ENCODE peak calls at places on chromosomes 3 and 15, in nine cellular contexts. One of them, this sample, is unnamed.

GRCh38 chr15:91882858-91883586 is 29.5 kb downstream of the SLCO3A1 start:
- DNase-seq in adrenal gland: no peak
- DNase-seq in IMR-90: peak; percentile 60
- DNase-seq in CD8-positive, alpha-beta T cell: no peak
- DNase-seq in ovary: no peak
- DNase-seq in pancreas: no peak
- DNase-seq in psoas muscle: peak; percentile 53
- DNase-seq in spleen: no peak
- DNase-seq in tibial nerve: no peak
- DNase-seq in this sample: peak; percentile 37

GRCh38 chr3:194910414-194910979 is 224.8 kb downstream of the FAM43A start:
- DNase-seq in psoas muscle: no peak
- DNase-seq in pancreas: no peak
- DNase-seq in tibial nerve: no peak
- DNase-seq in ovary: no peak
- DNase-seq in adrenal gland: no peak
- DNase-seq in IMR-90: no peak
- DNase-seq in spleen: no peak
- DNase-seq in CD8-positive, alpha-beta T cell: no peak
- DNase-seq in this sample: no peak

GRCh38 chr3:160755776-160756304 is at the start of gene PPM1L:
- DNase-seq in psoas muscle: peak; percentile 79
- DNase-seq in spleen: peak; percentile 95
- DNase-seq in pancreas: peak; percentile 64
- DNase-seq in tibial nerve: peak; percentile 18
- DNase-seq in ovary: peak; percentile 72
- DNase-seq in adrenal gland: peak; percentile 75
- DNase-seq in CD8-positive, alpha-beta T cell: peak; percentile 60
- DNase-seq in IMR-90: peak; percentile 12
- DNase-seq in this sample: peak; percentile 42

GRCh38 chr3:170680593-170680992 is 94.7 kb upstream of the SLC7A14 start:
- DNase-seq in adrenal gland: no peak
- DNase-seq in psoas muscle: no peak
- DNase-seq in pancreas: no peak
- DNase-seq in spleen: no peak
- DNase-seq in tibial nerve: no peak
- DNase-seq in CD8-positive, alpha-beta T cell: no peak
- DNase-seq in IMR-90: no peak
- DNase-seq in ovary: no peak
- DNase-seq in this sample: no peak

GRCh38 chr3:133836497-133837158 is 31.0 kb downstream of the SRPRB start:
- DNase-seq in tibial nerve: no peak
- DNase-seq in spleen: no peak
- DNase-seq in IMR-90: no peak
- DNase-seq in ovary: no peak
- DNase-seq in psoas muscle: no peak
- DNase-seq in adrenal gland: no peak
- DNase-seq in CD8-positive, alpha-beta T cell: no peak
- DNase-seq in pancreas: no peak
- DNase-seq in this sample: no peak

GRCh38 chr15:91909574-91909973 is 56.1 kb downstream of the SLCO3A1 start:
- DNase-seq in ovary: no peak
- DNase-seq in adrenal gland: no peak
- DNase-seq in tibial nerve: no peak
- DNase-seq in IMR-90: no peak
- DNase-seq in psoas muscle: no peak
- DNase-seq in CD8-positive, alpha-beta T cell: no peak
- DNase-seq in pancreas: no peak
- DNase-seq in spleen: no peak
- DNase-seq in this sample: no peak

GRCh38 chr3:46509661-46510187 is 11.9 kb downstream of the RTP3 start:
- DNase-seq in ovary: no peak
- DNase-seq in CD8-positive, alpha-beta T cell: no peak
- DNase-seq in adrenal gland: no peak
- DNase-seq in psoas muscle: no peak
- DNase-seq in IMR-90: no peak
- DNase-seq in pancreas: no peak
- DNase-seq in spleen: no peak
- DNase-seq in tibial nerve: no peak
- DNase-seq in this sample: no peak

GRCh38 chr3:185470323-185470722 is 28.5 kb downstream of the TMEM41A start:
- DNase-seq in spleen: no peak
- DNase-seq in psoas muscle: no peak
- DNase-seq in IMR-90: no peak
- DNase-seq in tibial nerve: no peak
- DNase-seq in pancreas: no peak
- DNase-seq in CD8-positive, alpha-beta T cell: no peak
- DNase-seq in adrenal gland: no peak
- DNase-seq in ovary: no peak
- DNase-seq in this sample: no peak

GRCh38 chr3:38643592-38643991 is 5.9 kb downstream of the SCN5A start:
- DNase-seq in psoas muscle: no peak
- DNase-seq in CD8-positive, alpha-beta T cell: no peak
- DNase-seq in pancreas: no peak
- DNase-seq in adrenal gland: no peak
- DNase-seq in spleen: peak; percentile 31
- DNase-seq in tibial nerve: no peak
- DNase-seq in IMR-90: no peak
- DNase-seq in ovary: no peak
- DNase-seq in this sample: no peak

GRCh38 chr3:63961891-63962290 is 49.7 kb upstream of the SCAANT1 start:
- DNase-seq in spleen: no peak
- DNase-seq in ovary: no peak
- DNase-seq in tibial nerve: no peak
- DNase-seq in CD8-positive, alpha-beta T cell: no peak
- DNase-seq in psoas muscle: no peak
- DNase-seq in adrenal gland: no peak
- DNase-seq in pancreas: no peak
- DNase-seq in IMR-90: peak; percentile 68
- DNase-seq in this sample: no peak

GRCh38 chr3:141789281-141789680 is 26.1 kb downstream of the GRK7 start:
- DNase-seq in ovary: no peak
- DNase-seq in tibial nerve: no peak
- DNase-seq in adrenal gland: no peak
- DNase-seq in pancreas: no peak
- DNase-seq in IMR-90: no peak
- DNase-seq in psoas muscle: no peak
- DNase-seq in CD8-positive, alpha-beta T cell: no peak
- DNase-seq in spleen: no peak
- DNase-seq in this sample: no peak

GRCh38 chr15:19987389-19988048 is 554.1 kb downstream of the GOLGA6L6 start:
- DNase-seq in ovary: no peak
- DNase-seq in psoas muscle: no peak
- DNase-seq in IMR-90: no peak
- DNase-seq in spleen: no peak
- DNase-seq in adrenal gland: no peak
- DNase-seq in tibial nerve: no peak
- DNase-seq in CD8-positive, alpha-beta T cell: no peak
- DNase-seq in pancreas: no peak
- DNase-seq in this sample: no peak

DNA sequence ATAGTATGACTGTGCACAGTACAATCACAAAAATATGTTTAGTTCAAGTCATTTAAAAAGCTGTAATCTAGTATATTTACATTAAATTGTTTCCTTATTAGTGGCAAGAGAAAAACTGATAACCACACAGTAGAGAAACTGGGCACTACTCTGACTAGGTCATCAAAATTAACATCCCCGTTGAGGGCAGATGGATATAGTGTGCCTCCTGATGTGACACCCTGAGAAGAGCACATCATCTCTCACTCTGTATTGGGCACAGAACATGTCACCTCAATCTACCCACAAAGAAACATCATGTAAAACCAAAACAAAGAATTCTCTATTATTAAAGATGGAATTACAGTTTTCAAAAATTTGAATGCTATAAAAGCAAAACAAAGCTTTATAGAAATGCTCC is 221.9 kb upstream of the NANOGP8 start:
- DNase-seq in IMR-90: no peak
- DNase-seq in adrenal gland: no peak
- DNase-seq in psoas muscle: no peak
- DNase-seq in pancreas: no peak
- DNase-seq in tibial nerve: no peak
- DNase-seq in spleen: no peak
- DNase-seq in CD8-positive, alpha-beta T cell: no peak
- DNase-seq in ovary: no peak
- DNase-seq in this sample: no peak
- H3K27ac ChIP-seq in IMR-90: peak overlapping the region; percentile 91
- H3K27ac ChIP-seq in adrenal gland: no peak overlapping the region
- H3K27ac ChIP-seq in psoas muscle: no peak overlapping the region
- H3K27ac ChIP-seq in pancreas: no peak overlapping the region
- H3K27ac ChIP-seq in tibial nerve: peak overlapping the region; percentile 29
- H3K27ac ChIP-seq in spleen: no peak overlapping the region
- H3K27ac ChIP-seq in CD8-positive, alpha-beta T cell: no peak overlapping the region
- H3K27ac ChIP-seq in ovary: no peak overlapping the region
- H3K27ac ChIP-seq in this sample: peak overlapping the region; percentile 58

GRCh38 chr3:112056451-112056929 is 22.0 kb downstream of the TMPRSS7 start:
- DNase-seq in tibial nerve: no peak
- DNase-seq in psoas muscle: no peak
- DNase-seq in ovary: no peak
- DNase-seq in IMR-90: peak; percentile 92
- DNase-seq in CD8-positive, alpha-beta T cell: no peak
- DNase-seq in adrenal gland: no peak
- DNase-seq in pancreas: no peak
- DNase-seq in spleen: no peak
- DNase-seq in this sample: no peak
- H3K27ac ChIP-seq in tibial nerve: no peak overlapping the region
- H3K27ac ChIP-seq in psoas muscle: no peak overlapping the region
- H3K27ac ChIP-seq in ovary: no peak overlapping the region
- H3K27ac ChIP-seq in IMR-90: no peak overlapping the region
- H3K27ac ChIP-seq in CD8-positive, alpha-beta T cell: no peak overlapping the region
- H3K27ac ChIP-seq in adrenal gland: no peak overlapping the region
- H3K27ac ChIP-seq in pancreas: no peak overlapping the region
- H3K27ac ChIP-seq in spleen: no peak overlapping the region
- H3K27ac ChIP-seq in this sample: no peak overlapping the region

GRCh38 chr15:75022808-75023193 is 589 bp upstream of the PPCDC start:
- DNase-seq in adrenal gland: no peak
- DNase-seq in pancreas: no peak
- DNase-seq in spleen: no peak
- DNase-seq in IMR-90: no peak
- DNase-seq in ovary: no peak
- DNase-seq in tibial nerve: no peak
- DNase-seq in psoas muscle: no peak
- DNase-seq in CD8-positive, alpha-beta T cell: no peak
- DNase-seq in this sample: no peak
- H3K27ac ChIP-seq in adrenal gland: no peak overlapping the region
- H3K27ac ChIP-seq in pancreas: no peak overlapping the region
- H3K27ac ChIP-seq in spleen: no peak overlapping the region
- H3K27ac ChIP-seq in IMR-90: no peak overlapping the region
- H3K27ac ChIP-seq in ovary: no peak overlapping the region
- H3K27ac ChIP-seq in tibial nerve: no peak overlapping the region
- H3K27ac ChIP-seq in psoas muscle: no peak overlapping the region
- H3K27ac ChIP-seq in CD8-positive, alpha-beta T cell: no peak overlapping the region
- H3K27ac ChIP-seq in this sample: no peak overlapping the region

DNA sequence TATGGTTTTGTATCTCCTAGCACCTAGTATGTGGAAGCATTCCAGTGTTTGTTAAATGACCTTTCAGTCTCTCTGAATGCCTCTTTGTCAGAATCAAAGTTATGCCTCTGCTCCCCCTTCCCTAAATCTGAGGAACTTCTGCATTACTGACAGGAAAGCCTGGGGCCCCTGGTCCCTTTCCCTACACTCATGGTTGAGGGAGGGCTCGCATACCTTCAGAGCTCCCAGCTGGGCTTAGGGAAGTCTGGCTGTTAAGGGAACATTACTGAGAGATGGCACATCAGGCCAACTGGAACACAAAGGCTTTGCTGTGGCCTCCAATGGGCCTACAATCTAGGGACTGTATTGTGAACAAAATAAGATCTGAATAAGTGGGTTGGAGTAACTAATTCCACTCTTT is 10.3 kb downstream of the PKM start:
- DNase-seq in tibial nerve: no peak
- DNase-seq in CD8-positive, alpha-beta T cell: no peak
- DNase-seq in spleen: no peak
- DNase-seq in adrenal gland: no peak
- DNase-seq in ovary: no peak
- DNase-seq in psoas muscle: no peak
- DNase-seq in IMR-90: no peak
- DNase-seq in pancreas: no peak
- DNase-seq in this sample: no peak
- H3K27ac ChIP-seq in tibial nerve: peak overlapping the region; percentile 35
- H3K27ac ChIP-seq in CD8-positive, alpha-beta T cell: no peak overlapping the region
- H3K27ac ChIP-seq in spleen: no peak overlapping the region
- H3K27ac ChIP-seq in adrenal gland: no peak overlapping the region
- H3K27ac ChIP-seq in ovary: no peak overlapping the region
- H3K27ac ChIP-seq in psoas muscle: peak overlapping the region; percentile 99
- H3K27ac ChIP-seq in IMR-90: peak overlapping the region; percentile 20
- H3K27ac ChIP-seq in pancreas: no peak overlapping the region
- H3K27ac ChIP-seq in this sample: no peak overlapping the region

DNA sequence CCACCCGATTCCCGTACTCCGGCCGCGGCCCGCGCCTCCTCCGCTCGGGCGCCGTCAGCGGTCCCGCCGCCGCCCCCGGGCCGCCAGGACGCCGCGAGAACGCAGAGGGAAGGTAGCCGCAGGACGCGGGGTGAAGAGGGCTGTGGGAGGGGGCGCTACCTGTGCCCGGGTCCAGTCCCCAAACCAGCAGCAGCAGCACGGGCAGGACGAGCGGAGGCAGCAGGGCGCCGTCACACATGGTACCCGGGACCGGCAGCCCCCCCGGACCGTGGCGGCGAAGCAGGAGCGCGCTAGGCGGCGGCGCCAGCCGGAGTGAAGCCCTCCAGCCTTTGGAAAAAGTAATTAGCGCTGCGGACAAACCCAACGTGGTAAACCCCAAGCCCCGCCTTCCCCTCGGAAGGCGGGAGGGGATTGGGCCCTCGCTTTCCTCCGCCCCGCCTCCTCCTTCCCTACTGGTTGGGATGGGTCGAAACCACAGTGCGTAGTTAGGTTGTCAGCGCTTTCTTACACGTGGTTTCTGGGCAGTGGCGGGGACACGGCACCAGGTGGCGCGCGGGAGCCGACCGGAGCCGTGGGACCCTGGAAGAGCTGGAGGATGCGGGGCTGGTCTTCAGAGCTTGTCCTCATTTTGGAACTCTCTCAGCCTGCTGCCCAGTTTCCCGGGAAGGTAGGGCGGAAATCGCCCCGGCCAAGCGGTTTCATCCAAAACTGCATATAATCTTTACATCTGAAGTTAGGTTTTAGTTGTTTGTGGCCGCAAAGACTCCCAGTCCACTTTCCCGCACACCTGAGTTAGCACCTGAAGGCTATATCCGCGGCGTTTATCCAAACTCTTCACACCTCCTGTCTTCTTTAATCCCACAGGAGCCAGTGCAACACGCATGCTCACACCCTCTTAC is at the start of gene ADAMTS17:
- DNase-seq in CD8-positive, alpha-beta T cell: peak; percentile 95
- DNase-seq in psoas muscle: peak; percentile 98
- DNase-seq in spleen: peak; percentile 96
- DNase-seq in adrenal gland: peak; percentile 97
- DNase-seq in tibial nerve: peak; percentile 93
- DNase-seq in ovary: peak; percentile 97
- DNase-seq in pancreas: peak; percentile 97
- DNase-seq in IMR-90: peak; percentile 39
- DNase-seq in this sample: peak; percentile 96
- H3K27ac ChIP-seq in CD8-positive, alpha-beta T cell: peak within 1 kb of the TSS; percentile 47
- H3K27ac ChIP-seq in psoas muscle: peak within 1 kb of the TSS; percentile 89
- H3K27ac ChIP-seq in spleen: peak within 1 kb of the TSS; percentile 42
- H3K27ac ChIP-seq in adrenal gland: peak within 1 kb of the TSS; percentile 57
- H3K27ac ChIP-seq in tibial nerve: peak within 1 kb of the TSS; percentile 67
- H3K27ac ChIP-seq in ovary: peak within 1 kb of the TSS; percentile 16
- H3K27ac ChIP-seq in pancreas: peak within 1 kb of the TSS; percentile 70
- H3K27ac ChIP-seq in IMR-90: no peak within 1 kb of the TSS
- H3K27ac ChIP-seq in this sample: peak within 1 kb of the TSS; percentile 45